ENCODE peak calls at places on chromosomes 2 and 18, in ten cellular contexts. H is stimulated activated CD8-positive, alpha-beta memory T cell treated with anti-CD3 and anti-CD28 coated beads, Interleukin-15, amount 100 ng/mL, for 1 hour; M is RPMI7951; N is GM20000; D is GM13976; C is HEK293T; Q is nephron progenitor cell; K is smooth muscle cell of the brain vasculature; W is uterus; O is kidney tubule cell. X is an unnamed sample.

GRCh38 chr2:180980943-180981898 is 816 bp downstream of the UBE2E3 start:
- DNase-seq in D (peak; percentile 56), N (peak; percentile 63), K (no peak), Q (no peak), C (peak; percentile 26), M (peak; percentile 31), W (no peak), O (peak; percentile 43), H (no peak), X (no peak)

GRCh38 chr2:48749820-48750739 is 5.4 kb downstream of the LHCGR start:
- DNase-seq in Q (no peak), N (peak; percentile 55), M (peak; percentile 9), H (no peak), W (no peak), C (no peak), D (peak; percentile 37), O (no peak), K (no peak), X (no peak)

GRCh38 chr2:11344342-11344955 is at the start of gene ROCK2:
- DNase-seq in M (peak; percentile 86), N (peak; percentile 95), K (peak; percentile 64), W (peak; percentile 91), O (peak; percentile 90), Q (peak; percentile 89), H (peak; percentile 30), C (peak; percentile 84), D (peak; percentile 90), X (peak; percentile 64)

GRCh38 chr2:235088608-235089020 is 136.8 kb downstream of the SH3BP4 start:
- DNase-seq in K (no peak), W (no peak), Q (no peak), D (no peak), M (peak; percentile 42), H (no peak), O (peak; percentile 12), N (no peak), C (no peak), X (no peak)

GRCh38 chr2:69026026-69026425 is 13.0 kb downstream of the ANTXR1 start:
- DNase-seq in M (peak; percentile 56), Q (no peak), N (peak; percentile 52), W (no peak), D (peak; percentile 53), C (peak; percentile 14), H (no peak), O (peak; percentile 61), K (no peak), X (no peak)

GRCh38 chr18:57748770-57749603 is 54.1 kb downstream of the ATP8B1 start:
- DNase-seq in N (peak; percentile 40), D (peak; percentile 41), O (peak; percentile 42), H (no peak), M (peak; percentile 24), C (no peak), K (no peak), W (no peak), Q (no peak), X (no peak)

GRCh38 chr18:28208712-28209265 is 31.9 kb upstream of the CDH2 start:
- DNase-seq in C (no peak), N (no peak), K (no peak), Q (no peak), O (no peak), D (no peak), M (peak; percentile 5), W (no peak), H (no peak), X (no peak)

GRCh38 chr2:11292464-11293255 is 51.8 kb downstream of the ROCK2 start:
- DNase-seq in C (no peak), W (no peak), D (no peak), M (peak; percentile 56), Q (no peak), K (no peak), O (peak; percentile 38), H (no peak), N (no peak), X (no peak)

GRCh38 chr2:176931588-176932563 is 280.7 kb upstream of the HNRNPA3 start:
- DNase-seq in W (no peak), N (peak; percentile 77), O (peak; percentile 74), M (peak; percentile 87), D (peak; percentile 76), K (no peak), C (peak; percentile 55), Q (no peak), H (no peak), X (no peak)

GRCh38 chr2:221571391-221572179 is 519 bp downstream of the EPHA4 start:
- DNase-seq in M (peak; percentile 67), W (peak; percentile 40), D (peak; percentile 36), K (no peak), C (peak; percentile 23), H (no peak), N (peak; percentile 33), Q (peak; percentile 54), O (peak; percentile 24), X (peak; percentile 24)

GRCh38 chr2:212033888-212034287 is 504.7 kb downstream of the ERBB4 start:
- DNase-seq in C (no peak), M (no peak), K (no peak), W (no peak), O (no peak), H (no peak), Q (no peak), N (no peak), D (no peak), X (no peak)

GRCh38 chr18:26307161-26307773 is 81.0 kb downstream of the TAF4B start:
- DNase-seq in K (peak; percentile 24), D (peak; percentile 55), C (peak; percentile 63), O (peak; percentile 61), N (peak; percentile 34), W (no peak), M (peak; percentile 51), Q (peak; percentile 29), H (no peak), X (peak; percentile 28)

GRCh38 chr2:237665713-237666143 is 38.3 kb downstream of the LRRFIP1 start:
- DNase-seq in C (no peak), Q (peak; percentile 35), W (no peak), D (peak; percentile 59), K (no peak), N (peak; percentile 45), O (peak; percentile 65), H (no peak), M (no peak), X (no peak)

GRCh38 chr2:149597050-149598013 is 9.8 kb upstream of the MMADHC start:
- DNase-seq in K (no peak), H (peak; percentile 22), N (peak; percentile 63), Q (peak; percentile 53), W (peak; percentile 24), O (peak; percentile 94), C (peak; percentile 69), M (peak; percentile 89), D (peak; percentile 39), X (peak; percentile 53)

GRCh38 chr2:134122610-134123009 is 131.3 kb upstream of the MGAT5 start:
- DNase-seq in N (no peak), W (no peak), O (peak; percentile 38), Q (no peak), K (no peak), C (no peak), D (no peak), M (no peak), H (no peak), X (no peak)

GRCh38 chr18:63237486-63237885 is 82.1 kb downstream of the BCL2 start:
- DNase-seq in N (no peak), C (no peak), H (no peak), W (no peak), O (peak; percentile 53), D (no peak), Q (no peak), M (peak; percentile 47), K (no peak), X (no peak)

GRCh38 chr2:230872968-230873669 is 8.4 kb downstream of the ITM2C start:
- DNase-seq in W (no peak), H (no peak), C (no peak), K (no peak), O (no peak), Q (no peak), M (no peak), D (peak; percentile 84), N (peak; percentile 83), X (no peak)

GRCh38 chr2:30777662-30778505 is 29.4 kb downstream of the CAPN13 start:
- DNase-seq in W (no peak), Q (no peak), M (no peak), N (no peak), K (no peak), C (no peak), H (no peak), D (no peak), O (no peak), X (no peak)

GRCh38 chr2:240186191-240186725 is 45.8 kb upstream of the OTOS start:
- DNase-seq in N (no peak), D (no peak), O (no peak), C (no peak), H (no peak), K (no peak), M (no peak), Q (no peak), W (no peak), X (no peak)

GRCh38 chr2:34547900-34548299 is 948.8 kb upstream of the FAM98A start:
- DNase-seq in K (no peak), W (no peak), D (no peak), M (no peak), Q (no peak), H (no peak), O (no peak), C (no peak), N (no peak), X (no peak)

GRCh38 chr18:78519394-78520062 is 460.1 kb upstream of the SALL3 start:
- DNase-seq in K (no peak), M (no peak), Q (no peak), W (no peak), O (no peak), N (no peak), H (no peak), D (no peak), C (no peak), X (no peak)

GRCh38 chr2:239377591-239377990 is 23.2 kb downstream of the HDAC4 start:
- DNase-seq in W (no peak), K (no peak), D (no peak), N (no peak), M (no peak), H (no peak), O (no peak), C (no peak), Q (no peak), X (no peak)

GRCh38 chr18:13492314-13492713 is 234.0 kb downstream of the FAM210A start:
- DNase-seq in W (no peak), M (no peak), O (no peak), C (no peak), Q (no peak), N (no peak), H (no peak), D (no peak), K (no peak), X (no peak)

GRCh38 chr2:121390082-121390481 is 105.1 kb upstream of the TFCP2L1 start:
- DNase-seq in K (no peak), C (no peak), N (no peak), O (no peak), Q (no peak), M (no peak), W (no peak), D (no peak), H (no peak), X (no peak)

GRCh38 chr2:239930378-239930777 is 94.8 kb downstream of the NDUFA10 start:
- DNase-seq in W (peak; percentile 8), C (no peak), N (no peak), H (no peak), O (no peak), K (no peak), M (no peak), D (no peak), Q (no peak), X (no peak)

GRCh38 chr18:39604836-39605235 is 2039.2 kb upstream of the CELF4 start:
- DNase-seq in O (no peak), W (no peak), N (no peak), C (no peak), D (no peak), Q (no peak), K (peak; percentile 41), H (no peak), M (peak; percentile 7), X (no peak)

GRCh38 chr2:240144649-240145261 is 4.3 kb upstream of the OTOS start:
- DNase-seq in C (no peak), W (no peak), Q (no peak), M (no peak), N (no peak), H (no peak), K (no peak), O (no peak), D (no peak), X (no peak)

GRCh38 chr18:5721924-5722323 is 173.4 kb downstream of the TMEM200C start:
- DNase-seq in Q (no peak), M (no peak), K (no peak), O (no peak), N (no peak), W (no peak), D (no peak), C (no peak), H (no peak), X (no peak)